ENCODE peak calls at places on chromosomes 6 and 20, in nine cellular contexts. L is activated B cell treated with CpG ODN at 0.5 μM for 24 hours, N is RWPE1, P is BJ, Q is breast epithelium, U is osteocyte, J is CD14-positive monocyte, M is tibial nerve, I is GM12864. X is an unnamed sample.

GRCh38 chr6:39411465-39411864 is 89.0 kb upstream of the KCNK16 start:
- DNase-seq in M (no peak), P (no peak), U (no peak), N (no peak), J (no peak), Q (no peak), L (no peak), I (no peak), X (no peak)

GRCh38 chr6:119205911-119206617 is 127.6 kb upstream of the FAM184A start:
- DNase-seq in U (no peak), I (peak; percentile 31), L (no peak), Q (no peak), P (no peak), M (no peak), N (no peak), J (no peak), X (no peak)

GRCh38 chr6:117919775-117920492 is 12.9 kb downstream of the SLC35F1 start:
- DNase-seq in Q (no peak), J (no peak), M (no peak), I (no peak), U (no peak), N (no peak), L (no peak), P (no peak), X (no peak)

GRCh38 chr20:10505320-10506226 is 70.5 kb downstream of the SLX4IP start:
- DNase-seq in M (peak; percentile 63), J (peak; percentile 60), Q (no peak), I (no peak), P (no peak), L (no peak), U (no peak), N (peak; percentile 34), X (no peak)

GRCh38 chr20:52936368-52936986 is 35.7 kb upstream of the TSHZ2 start:
- DNase-seq in I (no peak), N (no peak), Q (no peak), M (no peak), P (no peak), J (no peak), L (no peak), U (no peak), X (no peak)

GRCh38 chr6:132115714-132116366 is 164.7 kb upstream of the CCN2 start:
- DNase-seq in J (no peak), I (no peak), N (peak; percentile 11), M (no peak), P (no peak), U (no peak), L (no peak), Q (no peak), X (no peak)

GRCh38 chr6:131900231-131900630 is 50.9 kb downstream of the CCN2 start:
- DNase-seq in J (no peak), I (no peak), M (no peak), N (no peak), Q (no peak), L (no peak), P (no peak), U (no peak), X (no peak)

GRCh38 chr6:40419881-40420705 is 167.1 kb downstream of the LRFN2 start:
- DNase-seq in U (no peak), P (no peak), J (no peak), N (no peak), L (no peak), Q (no peak), I (no peak), M (no peak), X (no peak)

GRCh38 chr20:4550740-4551139 is 171.0 kb upstream of the PRND start:
- DNase-seq in M (no peak), U (no peak), J (no peak), I (no peak), N (peak; percentile 61), Q (no peak), L (no peak), P (no peak), X (no peak)

GRCh38 chr6:162973975-162974374 is 246.2 kb downstream of the PACRG start:
- DNase-seq in Q (no peak), P (no peak), M (no peak), N (no peak), I (no peak), J (no peak), U (no peak), L (no peak), X (no peak)

GRCh38 chr6:116366740-116367275 is 3.9 kb upstream of the DSE start:
- DNase-seq in U (no peak), Q (no peak), M (no peak), J (no peak), I (no peak), N (no peak), L (no peak), P (no peak), X (no peak)

GRCh38 chr6:152950240-152950639 is 32.6 kb downstream of the FBXO5 start:
- DNase-seq in I (no peak), U (no peak), P (no peak), L (no peak), M (no peak), J (no peak), Q (no peak), N (no peak), X (no peak)

GRCh38 chr20:51938557-51939324 is 136.4 kb upstream of the SALL4 start:
- DNase-seq in N (no peak), Q (no peak), M (no peak), I (no peak), J (no peak), U (no peak), P (no peak), L (no peak), X (no peak)

GRCh38 chr20:54295686-54296085 is 87.8 kb downstream of the PFDN4 start:
- DNase-seq in M (no peak), Q (no peak), L (no peak), U (no peak), P (no peak), N (no peak), I (no peak), J (no peak), X (no peak)

GRCh38 chr6:157034433-157035230 is 257.5 kb downstream of the ARID1B start:
- DNase-seq in N (peak; percentile 68), U (no peak), Q (no peak), M (no peak), J (no peak), P (no peak), L (no peak), I (no peak), X (no peak)

GRCh38 chr6:157037165-157037564 is 260.0 kb downstream of the ARID1B start:
- DNase-seq in L (no peak), I (no peak), J (no peak), U (no peak), Q (no peak), M (no peak), P (no peak), N (no peak), X (no peak)

GRCh38 chr6:157035576-157035975 is 258.4 kb downstream of the ARID1B start:
- DNase-seq in N (no peak), Q (no peak), I (no peak), U (no peak), M (no peak), J (no peak), P (no peak), L (no peak), X (no peak)

GRCh38 chr6:157033428-157034140 is 256.4 kb downstream of the ARID1B start:
- DNase-seq in U (no peak), L (no peak), P (no peak), Q (no peak), M (no peak), N (no peak), J (no peak), I (no peak), X (no peak)

DNA sequence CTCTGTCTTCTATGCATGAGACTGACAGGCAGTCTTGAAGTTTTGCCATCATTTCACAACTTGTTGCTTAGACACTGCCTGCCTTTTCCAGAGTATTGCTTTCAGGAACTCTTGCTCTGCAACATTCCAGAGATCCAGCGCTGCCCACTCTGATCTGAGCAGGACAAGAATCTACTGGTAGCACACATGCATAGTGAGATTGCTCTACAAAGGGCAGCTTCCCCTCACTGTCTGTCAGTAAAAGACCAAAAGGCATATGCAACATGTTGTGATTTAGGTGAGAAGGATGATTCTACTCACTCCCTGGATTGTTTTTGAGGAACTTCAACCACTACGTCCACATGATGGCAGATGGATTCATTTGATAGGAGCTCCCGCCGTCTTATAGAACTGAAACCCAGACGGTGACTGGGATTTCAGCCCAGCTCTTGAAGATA is 259.1 kb downstream of the ARID1B start:
- DNase-seq in M (no peak), J (no peak), Q (no peak), U (no peak), P (no peak), I (no peak), L (no peak), N (peak; percentile 71), X (no peak)
- TF ChIP-seq CTCF in M (no peak), J (peak; percentile 13), Q (no peak), U (no peak), P (no peak), I (no peak), L (no peak), N (no peak), X (no peak)

GRCh38 chr20:44109951-44110361 is 77.0 kb downstream of the JPH2 start:
- DNase-seq in P (no peak), L (no peak), Q (no peak), N (no peak), M (no peak), U (no peak), I (no peak), J (no peak), X (no peak)
- TF ChIP-seq CTCF in P (peak; percentile 28), L (no peak), Q (peak; percentile 9), N (no peak), M (no peak), U (no peak), I (peak; percentile 48), J (no peak), X (peak; percentile 17)

DNA sequence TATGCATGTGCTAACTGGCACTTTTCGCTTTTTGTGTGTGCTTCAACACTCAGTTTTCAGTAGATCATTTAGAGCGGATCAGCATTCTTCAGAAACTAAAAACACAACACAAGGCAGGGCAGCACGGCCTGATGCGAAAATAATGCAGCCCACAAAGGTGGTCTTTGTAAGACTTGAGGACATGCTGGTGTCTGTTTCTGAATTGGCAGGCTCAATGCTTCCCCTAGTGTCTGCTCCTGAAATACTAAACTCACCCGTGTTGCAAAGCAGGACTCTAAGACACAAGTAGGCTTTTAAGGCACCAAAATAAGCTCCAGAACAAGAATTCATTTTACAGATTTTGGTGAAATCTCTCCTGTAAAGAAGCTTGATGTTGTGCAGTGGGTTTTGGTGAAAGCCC is 676.5 kb downstream of the TENT5A start:
- DNase-seq in N (no peak), I (no peak), U (no peak), L (no peak), M (no peak), J (no peak), P (no peak), Q (no peak), X (no peak)
- TF ChIP-seq CTCF in N (peak; percentile 32), I (no peak), U (peak; percentile 52), L (no peak), M (peak; percentile 48), J (no peak), P (peak; percentile 68), Q (no peak), X (peak; percentile 32)

DNA sequence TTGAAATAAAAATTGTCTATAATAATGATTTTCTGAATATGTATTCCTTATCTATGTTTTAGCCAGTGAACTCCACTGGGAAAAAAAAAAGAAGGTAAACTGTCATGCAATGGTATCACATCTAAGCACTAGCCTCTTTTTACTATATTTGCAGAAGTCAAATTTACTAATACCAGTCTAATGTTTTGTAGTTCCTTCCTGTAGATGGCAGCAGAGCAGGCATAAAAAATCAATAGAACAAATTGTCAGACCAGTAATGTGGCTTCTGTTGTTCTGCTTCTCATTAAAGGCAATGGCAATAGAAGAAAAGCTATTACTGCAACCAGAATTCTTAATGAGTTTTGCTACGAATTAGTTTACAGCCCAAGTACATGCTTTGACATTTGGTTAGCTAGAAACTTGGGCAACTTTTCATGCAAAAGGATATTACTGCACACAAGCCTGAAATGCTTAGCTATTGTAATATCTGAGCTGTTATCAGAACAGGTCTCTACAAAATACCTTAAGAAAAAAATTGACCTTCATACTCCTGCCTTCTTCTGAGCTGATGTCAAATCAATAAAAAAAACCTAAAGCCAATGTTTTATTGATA is 476.9 kb downstream of the KHDRBS2 start:
- DNase-seq in Q (no peak), N (peak; percentile 10), L (no peak), J (no peak), M (peak; percentile 5), U (no peak), I (no peak), P (no peak), X (no peak)
- TF ChIP-seq CTCF in Q (no peak), N (peak; percentile 61), L (peak; percentile 54), J (no peak), M (peak; percentile 46), U (peak; percentile 57), I (peak; percentile 40), P (no peak), X (peak; percentile 57)